ENCODE peak calls at places on chromosome 1, in five cellular contexts. B is CD4-positive, alpha-beta T cell; T is PC-3; K is uterus; M is cardiac muscle cell. Y is an unnamed sample.

GRCh38 chr1:225888898-225889690 is at the start of gene LEFTY1:
- DNase-seq in B (no peak), T (no peak), K (no peak), M (no peak), Y (peak; percentile 23)

GRCh38 chr1:45974541-45975269 is 157.7 kb downstream of the PIK3R3 start:
- DNase-seq in B (no peak), T (peak; percentile 7), K (no peak), M (no peak), Y (no peak)

GRCh38 chr1:1922782-1923680 is 4.0 kb upstream of the TMEM52 start:
- DNase-seq in B (no peak), T (no peak), K (no peak), M (no peak), Y (no peak)

GRCh38 chr1:230793463-230793745 is 46.2 kb downstream of the CAPN9 start:
- DNase-seq in B (no peak), T (no peak), K (no peak), M (no peak), Y (no peak)

GRCh38 chr1:173093721-173094450 is 43.1 kb upstream of the TNFSF18 start:
- DNase-seq in B (no peak), T (no peak), K (no peak), M (no peak), Y (no peak)

GRCh38 chr1:213939888-213940287 is 47.9 kb upstream of the PROX1 start:
- DNase-seq in B (no peak), T (no peak), K (no peak), M (no peak), Y (no peak)

GRCh38 chr1:47465605-47466004 is 27.8 kb downstream of the FOXD2 start:
- DNase-seq in B (no peak), T (no peak), K (no peak), M (no peak), Y (no peak)

GRCh38 chr1:31218705-31219104 is 21.0 kb downstream of the NKAIN1 start:
- DNase-seq in B (no peak), T (no peak), K (no peak), M (no peak), Y (no peak)

GRCh38 chr1:35269190-35269988 is 880 bp downstream of the ZMYM4 start:
- DNase-seq in B (no peak), T (peak; percentile 12), K (no peak), M (peak; percentile 29), Y (no peak)

DNA sequence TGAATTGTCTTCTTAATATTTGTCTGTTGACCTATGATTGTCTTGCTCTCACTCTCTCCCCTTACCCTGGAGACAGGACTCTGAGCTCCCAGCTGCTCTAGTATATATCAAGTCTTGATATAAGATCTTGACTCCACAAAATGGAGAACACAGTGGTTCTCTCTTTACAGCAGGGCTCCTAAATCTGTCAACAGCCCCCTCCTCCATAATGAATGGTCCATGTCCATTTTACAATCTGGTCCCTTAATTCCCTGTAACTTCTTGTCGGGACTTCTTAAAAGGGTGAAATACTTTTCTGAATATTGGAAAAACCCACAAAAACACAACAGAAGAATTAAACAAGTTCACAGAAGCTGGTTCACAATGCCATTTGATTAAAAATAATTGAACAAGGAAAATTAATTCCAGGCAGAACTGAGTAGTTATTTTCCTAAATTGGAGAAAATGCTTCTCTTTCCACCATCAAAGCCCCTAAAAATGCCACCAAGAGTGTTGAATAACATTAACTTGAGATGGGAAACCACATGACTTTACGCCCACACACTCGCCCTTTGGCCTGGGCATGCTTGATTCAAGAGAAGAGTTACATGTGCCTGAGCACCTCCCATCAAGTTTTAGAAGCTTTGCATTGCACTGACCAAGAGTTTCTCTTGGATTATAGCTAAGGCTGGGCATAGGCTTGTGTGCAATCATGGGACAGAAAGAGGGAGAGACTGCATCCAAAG is 109.8 kb downstream of the TOMM20 start:
- DNase-seq in B (no peak), T (no peak), K (no peak), M (no peak), Y (no peak)
- H3K27ac ChIP-seq in B (no peak overlapping the region), T (peak overlapping the region; percentile 85), K (no peak overlapping the region), M (no peak overlapping the region), Y (no peak overlapping the region)

GRCh38 chr1:186915555-186915954 is 86.8 kb downstream of the PLA2G4A start:
- DNase-seq in B (no peak), T (peak; percentile 12), K (no peak), M (peak; percentile 22), Y (no peak)
- TF ChIP-seq CTCF in B (no peak), T (peak; percentile 44), K (no peak), M (peak; percentile 10), Y (no peak)

GRCh38 chr1:108865316-108865910 is 8.5 kb upstream of the AKNAD1 start:
- DNase-seq in B (no peak), T (no peak), K (no peak), M (no peak), Y (no peak)
- H3K27ac ChIP-seq in B (no peak overlapping the region), T (no peak overlapping the region), K (no peak overlapping the region), M (no peak overlapping the region), Y (no peak overlapping the region)

GRCh38 chr1:151165281-151165737 is 393 bp downstream of the LYSMD1 start:
- DNase-seq in B (no peak), T (peak; percentile 21), K (peak; percentile 71), M (peak; percentile 70), Y (peak; percentile 79)
- TF ChIP-seq CTCF in B (no peak), T (no peak), K (no peak), M (no peak), Y (no peak)

GRCh38 chr1:19596719-19597462 is 47.2 kb upstream of the NBL1 start:
- DNase-seq in B (peak; percentile 95), T (peak; percentile 96), K (peak; percentile 96), M (peak; percentile 98), Y (peak; percentile 97)

GRCh38 chr1:19602486-19602885 is 41.6 kb upstream of the NBL1 start:
- DNase-seq in B (no peak), T (no peak), K (no peak), M (no peak), Y (no peak)

GRCh38 chr1:19597463-19598309 is 46.4 kb upstream of the NBL1 start:
- DNase-seq in B (peak; percentile 53), T (peak; percentile 17), K (no peak), M (peak; percentile 62), Y (no peak)

GRCh38 chr1:19596065-19596718 is 47.9 kb upstream of the NBL1 start:
- DNase-seq in B (no peak), T (no peak), K (no peak), M (peak; percentile 65), Y (no peak)

DNA sequence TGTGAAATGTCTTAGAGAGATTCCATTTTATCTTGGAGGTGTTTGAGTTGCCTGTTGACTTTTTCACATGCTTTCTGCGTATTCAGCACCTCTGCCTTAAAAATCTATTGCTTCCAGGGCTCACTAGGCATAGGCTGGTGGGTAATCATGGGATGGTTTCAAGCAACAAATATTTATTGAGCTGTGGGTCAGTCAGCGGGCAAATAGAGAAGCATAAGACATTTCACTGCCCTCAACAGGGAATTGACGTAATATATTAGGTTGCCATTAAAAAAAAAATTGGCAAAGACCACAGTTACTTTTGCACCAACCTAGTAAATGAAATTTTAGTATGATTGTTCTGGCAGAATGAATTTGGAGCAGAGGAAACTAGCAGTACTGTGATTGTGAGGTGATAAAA is 44.3 kb upstream of the NBL1 start:
- DNase-seq in B (no peak), T (no peak), K (no peak), M (no peak), Y (no peak)
- H3K27ac ChIP-seq in B (peak overlapping the region; percentile 78), T (no peak overlapping the region), K (no peak overlapping the region), M (no peak overlapping the region), Y (no peak overlapping the region)

Y was measured in psoas muscle.